ENCODE peak calls at places on chromosomes 3 and 15, in seven cellular contexts. N is AG09319; P is HCT116; W is fibroblast of lung; Y is activated CD8-positive, alpha-beta T cell treated with anti-CD3 and anti-CD28 coated beads for 36 hours; Z is lower leg skin; C is left lung. S is an unnamed sample.

GRCh38 chr15:82999905-83000671 is 11.4 kb downstream of the C15orf40 start:
- DNase-seq in N (peak; percentile 31), P (no peak), W (peak; percentile 60), Y (peak; percentile 38), Z (no peak), C (no peak), S (peak; percentile 44)

GRCh38 chr3:156676467-156677119 is 2.2 kb downstream of the TIPARP start:
- DNase-seq in N (no peak), P (no peak), W (no peak), Y (no peak), Z (no peak), C (no peak), S (no peak)

GRCh38 chr3:124258057-124258500 is 266.2 kb upstream of the ROPN1 start:
- DNase-seq in N (no peak), P (no peak), W (peak; percentile 89), Y (no peak), Z (no peak), C (no peak), S (no peak)

GRCh38 chr3:45936261-45936660 is 7.0 kb upstream of the CXCR6 start:
- DNase-seq in N (no peak), P (no peak), W (no peak), Y (no peak), Z (no peak), C (no peak), S (no peak)

GRCh38 chr3:184656991-184657669 is 54.7 kb downstream of the MAGEF1 start:
- DNase-seq in N (no peak), P (no peak), W (peak; percentile 97), Y (peak; percentile 64), Z (no peak), C (no peak), S (no peak)

GRCh38 chr3:30286811-30287210 is 319.6 kb upstream of the TGFBR2 start:
- DNase-seq in N (no peak), P (no peak), W (peak; percentile 63), Y (no peak), Z (no peak), C (no peak), S (no peak)

GRCh38 chr15:85880501-85881190 is 85.9 kb upstream of the KLHL25 start:
- DNase-seq in N (no peak), P (no peak), W (no peak), Y (no peak), Z (no peak), C (no peak), S (no peak)

GRCh38 chr3:55870576-55870975 is 383.5 kb upstream of the WNT5A start:
- DNase-seq in N (no peak), P (no peak), W (no peak), Y (no peak), Z (no peak), C (no peak), S (no peak)

GRCh38 chr3:158659454-158660237 is 12.8 kb downstream of the LXN start:
- DNase-seq in N (no peak), P (peak; percentile 33), W (peak; percentile 77), Y (peak; percentile 65), Z (peak; percentile 56), C (peak; percentile 40), S (no peak)

GRCh38 chr3:63968612-63969350 is 54.5 kb downstream of the PSMD6 start:
- DNase-seq in N (no peak), P (no peak), W (peak; percentile 63), Y (no peak), Z (no peak), C (no peak), S (no peak)

GRCh38 chr3:169147246-169148008 is 516.1 kb downstream of the MECOM start:
- DNase-seq in N (peak; percentile 11), P (no peak), W (peak; percentile 78), Y (peak; percentile 12), Z (no peak), C (peak; percentile 53), S (no peak)

GRCh38 chr3:57756528-57757401 is 656 bp downstream of the SLMAP start:
- DNase-seq in N (no peak), P (no peak), W (peak; percentile 74), Y (peak; percentile 61), Z (peak; percentile 40), C (peak; percentile 46), S (no peak)

GRCh38 chr15:52337198-52337853 is 41.7 kb upstream of the MYO5C start:
- DNase-seq in N (no peak), P (no peak), W (peak; percentile 82), Y (no peak), Z (no peak), C (no peak), S (no peak)

GRCh38 chr15:45198337-45199135 is 10.8 kb upstream of the SHF start:
- DNase-seq in N (peak; percentile 97), P (peak; percentile 94), W (peak; percentile 93), Y (peak; percentile 95), Z (peak; percentile 99), C (peak; percentile 93), S (peak; percentile 97)

GRCh38 chr3:133891662-133892389 is 3.9 kb downstream of the RAB6B start:
- DNase-seq in N (no peak), P (no peak), W (no peak), Y (no peak), Z (no peak), C (no peak), S (no peak)

GRCh38 chr3:186359078-186359477 is 3.0 kb downstream of the DGKG start:
- DNase-seq in N (no peak), P (no peak), W (no peak), Y (no peak), Z (no peak), C (no peak), S (no peak)

GRCh38 chr3:107516475-107516874 is 6.3 kb upstream of the BBX start:
- DNase-seq in N (no peak), P (no peak), W (no peak), Y (no peak), Z (no peak), C (no peak), S (no peak)

GRCh38 chr3:147218976-147219375 is 187.4 kb downstream of the ZIC4 start:
- DNase-seq in N (no peak), P (no peak), W (no peak), Y (no peak), Z (no peak), C (no peak), S (no peak)

GRCh38 chr3:14725564-14726420 is 50.9 kb downstream of the C3orf20 start:
- DNase-seq in N (no peak), P (no peak), W (peak; percentile 23), Y (no peak), Z (no peak), C (peak; percentile 47), S (no peak)

GRCh38 chr15:100170280-100170654 is 171.5 kb downstream of the ADAMTS17 start:
- DNase-seq in N (no peak), P (no peak), W (no peak), Y (peak; percentile 78), Z (no peak), C (no peak), S (no peak)

GRCh38 chr3:132034486-132035464 is at the start of gene CPNE4:
- DNase-seq in N (peak; percentile 16), P (peak; percentile 33), W (peak; percentile 44), Y (peak; percentile 78), Z (peak; percentile 47), C (peak; percentile 72), S (peak; percentile 91)
- TF ChIP-seq CTCF in N (peak; percentile 88), P (peak; percentile 58), W (peak; percentile 73), Y (peak; percentile 68), Z (no peak), C (peak; percentile 64), S (peak; percentile 82)

GRCh38 chr3:179446501-179446900 is 4.8 kb downstream of the GNB4 start:
- DNase-seq in N (no peak), P (peak; percentile 7), W (no peak), Y (no peak), Z (no peak), C (no peak), S (no peak)
- TF ChIP-seq CTCF in N (peak; percentile 39), P (peak; percentile 28), W (no peak), Y (peak; percentile 31), Z (no peak), C (no peak), S (peak; percentile 48)

GRCh38 chr15:70669006-70669602 is 94.3 kb downstream of the UACA start:
- DNase-seq in N (no peak), P (no peak), W (no peak), Y (no peak), Z (no peak), C (no peak), S (no peak)

GRCh38 chr15:70672081-70672480 is 91.3 kb downstream of the UACA start:
- DNase-seq in N (no peak), P (no peak), W (peak; percentile 53), Y (no peak), Z (no peak), C (no peak), S (no peak)

GRCh38 chr15:70665599-70665998 is 97.8 kb downstream of the UACA start:
- DNase-seq in N (no peak), P (no peak), W (no peak), Y (no peak), Z (no peak), C (no peak), S (no peak)

GRCh38 chr15:70669966-70670658 is 93.2 kb downstream of the UACA start:
- DNase-seq in N (no peak), P (no peak), W (no peak), Y (no peak), Z (no peak), C (no peak), S (no peak)

GRCh38 chr15:70670680-70671079 is 92.7 kb downstream of the UACA start:
- DNase-seq in N (no peak), P (no peak), W (no peak), Y (no peak), Z (no peak), C (no peak), S (no peak)
- TF ChIP-seq CTCF in N (peak; percentile 13), P (no peak), W (no peak), Y (peak; percentile 57), Z (no peak), C (no peak), S (peak; percentile 47)

GRCh38 chr3:175199961-175200360 is 340.8 kb downstream of the NAALADL2 start:
- DNase-seq in N (peak; percentile 14), P (no peak), W (peak; percentile 65), Y (no peak), Z (no peak), C (no peak), S (no peak)
- TF ChIP-seq CTCF in N (no peak), P (no peak), W (no peak), Y (no peak), Z (no peak), C (no peak), S (no peak)

GRCh38 chr3:48475188-48475587 is 28.7 kb downstream of the ATRIP start:
- DNase-seq in N (no peak), P (no peak), W (no peak), Y (no peak), Z (no peak), C (no peak), S (no peak)

GRCh38 chr3:48474619-48475018 is 28.1 kb downstream of the ATRIP start:
- DNase-seq in N (no peak), P (no peak), W (no peak), Y (no peak), Z (no peak), C (no peak), S (no peak)

GRCh38 chr3:48473617-48473952 is 27.0 kb downstream of the ATRIP start:
- DNase-seq in N (no peak), P (no peak), W (no peak), Y (no peak), Z (no peak), C (no peak), S (no peak)

GRCh38 chr3:48472673-48472922 is 26.1 kb downstream of the ATRIP start:
- DNase-seq in N (no peak), P (peak; percentile 54), W (no peak), Y (no peak), Z (no peak), C (peak; percentile 43), S (no peak)

GRCh38 chr3:48472923-48473616 is 26.5 kb downstream of the ATRIP start:
- DNase-seq in N (peak; percentile 80), P (peak; percentile 77), W (peak; percentile 88), Y (peak; percentile 99), Z (peak; percentile 89), C (peak; percentile 94), S (peak; percentile 94)
- TF ChIP-seq CTCF in N (peak; percentile 44), P (no peak), W (peak; percentile 30), Y (peak; percentile 55), Z (peak; percentile 27), C (peak; percentile 51), S (peak; percentile 39)

S was measured in osteocyte.